ENCODE peak calls at places on chromosomes 13 and 19, in eight cellular contexts. P is OCI-LY7, M is MCF 10A, E is IMR-90, D is cardiac muscle cell, B is AG09309, V is right atrium auricular region, Q is epithelial cell of proximal tubule. X is an unnamed sample.

GRCh38 chr19:2048959-2049740 is 1.9 kb downstream of the MKNK2 start:
- DNase-seq in P (peak; percentile 32), M (no peak), E (no peak), D (no peak), B (no peak), V (no peak), Q (no peak), X (no peak)

GRCh38 chr13:112688560-112689497 is 1.0 kb upstream of the ATP11A start:
- DNase-seq in P (peak; percentile 1), M (no peak), E (no peak), D (peak; percentile 62), B (no peak), V (no peak), Q (no peak), X (no peak)

GRCh38 chr19:20247016-20247683 is 80.1 kb downstream of the ZNF486 start:
- DNase-seq in P (peak; percentile 77), M (no peak), E (no peak), D (peak; percentile 59), B (no peak), V (no peak), Q (no peak), X (peak; percentile 14)

GRCh38 chr19:42250666-42251531 is 4.0 kb downstream of the ERF start:
- DNase-seq in P (no peak), M (no peak), E (peak; percentile 50), D (no peak), B (no peak), V (peak; percentile 76), Q (no peak), X (no peak)

GRCh38 chr19:40776966-40777794 is 867 bp upstream of the RAB4B start:
- DNase-seq in P (peak; percentile 98), M (peak; percentile 93), E (peak; percentile 91), D (peak; percentile 93), B (peak; percentile 78), V (peak; percentile 96), Q (peak; percentile 74), X (peak; percentile 75)

GRCh38 chr19:16381756-16382401 is 57.3 kb downstream of the KLF2 start:
- DNase-seq in P (no peak), M (no peak), E (no peak), D (peak; percentile 60), B (peak; percentile 52), V (peak; percentile 98), Q (no peak), X (no peak)

GRCh38 chr19:16441661-16442071 is 30.1 kb downstream of the EPS15L1 start:
- DNase-seq in P (peak; percentile 71), M (peak; percentile 33), E (no peak), D (peak; percentile 65), B (no peak), V (no peak), Q (no peak), X (peak; percentile 59)

GRCh38 chr13:27869436-27870090 is 50.2 kb upstream of the PDX1 start:
- DNase-seq in P (no peak), M (no peak), E (no peak), D (no peak), B (no peak), V (no peak), Q (no peak), X (no peak)

DNA sequence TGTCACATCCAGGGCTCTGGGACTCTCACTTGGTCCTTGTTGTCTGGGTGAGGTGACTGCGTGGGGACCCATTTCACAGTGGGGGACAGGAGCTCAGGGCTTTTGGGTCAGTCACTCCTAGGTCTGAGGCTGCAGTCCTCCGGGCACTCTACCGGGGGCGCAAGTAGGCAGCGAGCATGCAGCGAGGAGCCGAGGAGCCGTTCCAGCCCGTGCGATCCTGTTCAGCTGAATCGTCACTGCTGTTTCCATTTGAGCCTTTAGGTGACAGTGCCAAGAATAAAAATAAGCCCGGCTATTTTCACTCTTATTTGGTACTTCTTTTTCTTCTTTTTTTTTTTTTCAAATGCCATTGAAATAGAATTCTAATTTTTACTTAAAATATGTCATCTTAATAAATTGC is 126.5 kb downstream of the ZNF536 start:
- DNase-seq in P (no peak), M (no peak), E (no peak), D (peak; percentile 6), B (no peak), V (no peak), Q (no peak), X (no peak)
- TF ChIP-seq CTCF in P (no peak), M (no peak), E (no peak), D (no peak), B (no peak), V (no peak), Q (no peak), X (no peak)

DNA sequence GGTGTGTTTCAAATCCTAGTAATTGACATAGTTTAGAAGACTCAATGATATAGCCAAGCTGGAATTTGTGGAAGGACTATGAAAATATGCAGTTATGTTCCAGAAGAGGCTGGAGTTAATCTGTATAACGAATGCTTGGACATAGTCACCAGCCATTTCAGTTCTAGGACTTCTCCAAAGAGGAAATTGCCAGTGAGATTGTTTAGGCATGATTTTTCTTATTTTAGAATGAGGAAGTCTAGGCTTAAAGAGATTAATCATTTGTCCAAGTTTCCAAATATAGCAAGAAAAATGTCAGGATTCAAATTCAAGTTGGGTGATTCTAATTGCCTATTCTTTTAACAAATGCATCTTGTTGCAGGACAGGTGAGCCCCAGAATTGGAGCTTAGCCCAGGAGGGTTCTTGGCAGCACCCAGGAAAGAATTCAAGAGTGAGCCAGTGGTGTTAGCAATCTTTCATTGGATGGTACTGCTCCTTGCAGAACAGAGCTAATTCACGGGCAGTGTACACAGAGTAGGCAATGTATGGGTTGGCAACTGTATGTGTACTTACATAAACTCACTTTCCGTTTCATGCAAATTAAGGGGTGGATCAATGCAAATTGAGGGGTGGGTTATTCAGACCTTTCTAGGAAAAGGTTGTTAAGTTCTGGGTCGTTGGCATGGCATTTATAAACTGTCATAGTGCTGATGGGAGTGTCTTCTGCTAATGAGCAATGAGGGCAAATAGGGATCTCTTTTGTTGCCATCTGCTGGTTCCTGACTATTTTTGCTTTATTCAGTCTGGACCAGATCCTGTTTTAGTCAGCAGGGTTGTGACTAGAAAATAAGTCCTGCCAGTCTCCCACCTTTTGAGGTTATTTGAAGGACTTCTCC is 763.2 kb upstream of the SLITRK1 start:
- DNase-seq in P (no peak), M (peak; percentile 11), E (peak; percentile 71), D (no peak), B (peak; percentile 67), V (no peak), Q (no peak), X (no peak)
- TF ChIP-seq CTCF in P (peak; percentile 15), M (no peak), E (no peak), D (no peak), B (peak; percentile 21), V (no peak), Q (no peak), X (no peak)

GRCh38 chr19:36214388-36215275 is at the start of the genes ZNF146 and ZNF565:
- DNase-seq in P (peak; percentile 100), M (peak; percentile 99), E (peak; percentile 98), D (peak; percentile 99), B (peak; percentile 95), V (peak; percentile 98), Q (peak; percentile 91), X (peak; percentile 94)
- TF ChIP-seq CTCF in P (no peak), M (no peak), E (no peak), D (no peak), B (no peak), V (no peak), Q (no peak), X (no peak)

GRCh38 chr13:102657630-102658029 is 37.2 kb downstream of the METTL21C start:
- DNase-seq in P (no peak), M (no peak), E (no peak), D (no peak), B (no peak), V (no peak), Q (no peak), X (no peak)
- TF ChIP-seq CTCF in P (peak; percentile 24), M (no peak), E (peak; percentile 15), D (peak; percentile 30), B (peak; percentile 19), V (no peak), Q (peak; percentile 29), X (peak; percentile 50)

GRCh38 chr13:60369242-60369641 is 27.8 kb upstream of the TDRD3 start:
- DNase-seq in P (no peak), M (peak; percentile 11), E (peak; percentile 2), D (no peak), B (no peak), V (no peak), Q (no peak), X (no peak)
- TF ChIP-seq CTCF in P (peak; percentile 64), M (peak; percentile 12), E (peak; percentile 23), D (peak; percentile 30), B (peak; percentile 22), V (no peak), Q (peak; percentile 39), X (peak; percentile 56)

GRCh38 chr13:40064723-40065122 is 409.3 kb downstream of the COG6 start:
- DNase-seq in P (no peak), M (peak; percentile 97), E (peak; percentile 1), D (no peak), B (peak; percentile 97), V (no peak), Q (no peak), X (no peak)

GRCh38 chr13:40061466-40062450 is 406.3 kb downstream of the COG6 start:
- DNase-seq in P (no peak), M (peak; percentile 68), E (no peak), D (no peak), B (peak; percentile 37), V (no peak), Q (no peak), X (no peak)

GRCh38 chr13:40064154-40064713 is 408.8 kb downstream of the COG6 start:
- DNase-seq in P (no peak), M (no peak), E (no peak), D (no peak), B (no peak), V (no peak), Q (no peak), X (no peak)

GRCh38 chr13:40063743-40064142 is 408.3 kb downstream of the COG6 start:
- DNase-seq in P (no peak), M (peak; percentile 40), E (no peak), D (no peak), B (no peak), V (no peak), Q (no peak), X (no peak)

DNA sequence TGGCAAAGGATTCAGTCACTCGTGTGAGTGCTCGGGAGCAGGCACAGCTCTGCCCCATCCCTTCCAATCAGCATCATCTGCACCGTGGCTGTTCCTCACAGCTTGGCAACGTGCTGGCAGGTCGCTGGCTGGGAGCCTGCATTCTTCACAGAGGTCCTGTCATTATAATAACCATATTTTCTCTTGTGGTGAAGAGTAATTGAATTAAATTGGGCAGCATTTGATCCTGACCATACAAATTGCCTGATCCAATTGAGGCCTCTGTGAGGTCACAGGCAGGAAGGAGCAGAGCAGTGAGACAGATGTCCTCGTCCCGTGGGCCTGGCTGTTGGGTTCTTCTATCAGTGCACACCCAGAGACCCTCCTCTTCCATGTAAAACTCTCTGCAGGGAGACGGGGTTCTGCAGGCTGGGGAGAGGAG is 407.8 kb downstream of the COG6 start:
- DNase-seq in P (no peak), M (peak; percentile 48), E (no peak), D (no peak), B (no peak), V (no peak), Q (no peak), X (no peak)
- TF ChIP-seq CTCF in P (no peak), M (no peak), E (no peak), D (no peak), B (no peak), V (no peak), Q (no peak), X (no peak)

X was measured in neural crest cell.